ENCODE peak calls at places on chromosomes 5 and 9, in eight cellular contexts. V, E, U, X, N, Z, M and F are unnamed samples.

GRCh38 chr9:133658442-133659431 is 22.6 kb downstream of the DBH start:
- DNase-seq in V (peak; percentile 54), E (peak; percentile 23), U (peak; percentile 91), X (no peak), N (no peak), Z (peak; percentile 45), M (no peak), F (no peak)

GRCh38 chr5:76479973-76480667 is 77.0 kb downstream of the IQGAP2 start:
- DNase-seq in V (no peak), E (no peak), U (no peak), X (no peak), N (no peak), Z (peak; percentile 84), M (no peak), F (no peak)

GRCh38 chr9:79592736-79593493 is 21.1 kb downstream of the TLE4 start:
- DNase-seq in V (no peak), E (peak; percentile 51), U (no peak), X (peak; percentile 67), N (no peak), Z (no peak), M (peak; percentile 26), F (no peak)

GRCh38 chr5:98794414-98795080 is 21.1 kb downstream of the RGMB start:
- DNase-seq in V (no peak), E (no peak), U (no peak), X (no peak), N (no peak), Z (no peak), M (no peak), F (no peak)

GRCh38 chr5:173629628-173630027 is 13.2 kb upstream of the BOD1 start:
- DNase-seq in V (no peak), E (no peak), U (no peak), X (no peak), N (no peak), Z (no peak), M (no peak), F (no peak)

GRCh38 chr9:99823392-99824377 is 2.0 kb downstream of the NR4A3 start:
- DNase-seq in V (peak; percentile 39), E (peak; percentile 43), U (peak; percentile 52), X (peak; percentile 34), N (peak; percentile 60), Z (peak; percentile 39), M (peak; percentile 69), F (no peak)

GRCh38 chr5:172894767-172895166 is 60.7 kb downstream of the ERGIC1 start:
- DNase-seq in V (no peak), E (no peak), U (no peak), X (no peak), N (no peak), Z (no peak), M (no peak), F (no peak)

GRCh38 chr5:87020099-87020934 is 247.4 kb upstream of the RASA1 start:
- DNase-seq in V (peak; percentile 12), E (peak; percentile 13), U (no peak), X (peak; percentile 74), N (peak; percentile 47), Z (peak; percentile 37), M (peak; percentile 9), F (no peak)

GRCh38 chr5:96117863-96118651 is 156.4 kb upstream of the ELL2 start:
- DNase-seq in V (no peak), E (peak; percentile 75), U (no peak), X (no peak), N (no peak), Z (no peak), M (no peak), F (no peak)

GRCh38 chr9:36144322-36145206 is 8.0 kb downstream of the GLIPR2 start:
- DNase-seq in V (no peak), E (no peak), U (no peak), X (peak; percentile 87), N (no peak), Z (no peak), M (no peak), F (no peak)

GRCh38 chr9:112278152-112278551 is 55.3 kb downstream of the PTBP3 start:
- DNase-seq in V (no peak), E (no peak), U (no peak), X (no peak), N (no peak), Z (no peak), M (no peak), F (no peak)

GRCh38 chr5:35198096-35198495 is 32.2 kb downstream of the PRLR start:
- DNase-seq in V (peak; percentile 45), E (no peak), U (peak; percentile 83), X (no peak), N (peak; percentile 82), Z (peak; percentile 74), M (no peak), F (no peak)

GRCh38 chr5:35197351-35197750 is 32.9 kb downstream of the PRLR start:
- DNase-seq in V (no peak), E (no peak), U (no peak), X (no peak), N (no peak), Z (no peak), M (no peak), F (no peak)

GRCh38 chr5:35198681-35199080 is 31.6 kb downstream of the PRLR start:
- DNase-seq in V (no peak), E (no peak), U (no peak), X (no peak), N (no peak), Z (no peak), M (no peak), F (no peak)

GRCh38 chr5:35195472-35195852 is 34.8 kb downstream of the PRLR start:
- DNase-seq in V (no peak), E (no peak), U (no peak), X (no peak), N (no peak), Z (no peak), M (no peak), F (no peak)

DNA sequence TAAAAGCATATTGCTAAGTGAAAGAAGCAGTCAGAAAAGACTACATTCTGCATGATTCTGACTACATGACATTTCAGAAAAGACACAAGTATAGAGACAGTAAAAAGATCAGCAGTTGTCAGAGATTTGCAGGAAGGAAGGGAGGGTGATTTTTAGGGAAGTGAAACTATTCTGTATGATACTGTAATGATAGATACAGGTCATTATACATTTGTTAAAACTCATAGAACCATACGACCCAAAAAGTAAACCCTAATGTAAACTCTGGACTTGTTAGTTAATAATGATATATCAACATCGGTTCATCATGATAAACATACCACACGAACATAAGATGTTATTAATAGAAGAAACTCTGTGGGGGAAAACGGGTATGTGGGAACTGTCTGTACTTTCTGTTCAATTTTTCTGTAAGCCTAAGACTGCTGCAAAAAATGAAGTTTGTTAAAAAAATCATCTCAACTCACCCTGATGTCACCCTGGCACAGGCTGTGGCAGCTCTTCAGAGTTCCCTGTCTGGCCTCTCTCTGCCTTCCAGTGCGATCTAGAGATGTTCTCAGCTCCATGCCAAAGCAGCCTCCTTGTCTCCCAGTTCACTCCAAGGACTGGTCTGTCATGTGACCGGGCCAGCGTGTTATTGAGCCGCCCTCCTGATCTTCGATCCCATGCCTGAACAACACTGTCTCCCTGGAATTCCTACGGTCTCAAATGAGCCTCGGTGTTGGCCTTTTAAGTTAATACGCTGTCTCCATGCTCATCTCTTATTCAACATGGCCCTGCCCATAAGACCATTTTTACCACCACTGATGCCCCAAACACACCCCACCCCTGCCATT is 35.4 kb downstream of the PRLR start:
- DNase-seq in V (no peak), E (no peak), U (no peak), X (no peak), N (no peak), Z (peak; percentile 34), M (no peak), F (no peak)
- H3K9me3 ChIP-seq in V (no peaks in the 10 kb centered on the region), E (no peaks in the 10 kb centered on the region), U (no peaks in the 10 kb centered on the region), X (no peaks in the 10 kb centered on the region), N (no peaks in the 10 kb centered on the region), Z (no peaks in the 10 kb centered on the region), M (no peaks in the 10 kb centered on the region), F (no peaks in the 10 kb centered on the region)

DNA sequence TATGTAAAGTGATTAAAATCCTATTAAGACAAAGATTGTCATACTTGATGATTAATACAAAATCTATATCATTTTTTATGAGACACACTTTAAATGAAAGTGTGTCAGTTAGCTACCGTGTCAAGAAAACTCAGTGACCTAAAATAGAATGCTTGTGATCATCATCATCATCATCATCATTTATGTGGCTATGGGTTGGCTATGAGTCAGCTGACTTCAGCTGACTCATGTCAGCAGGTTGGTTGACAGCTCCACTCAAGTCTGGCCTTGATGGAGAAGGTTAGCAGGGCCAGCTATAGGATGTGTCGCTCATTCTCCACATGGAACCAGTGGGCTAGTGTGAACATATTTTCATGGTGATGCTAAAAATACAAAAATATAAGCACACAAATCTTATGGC is 43.8 kb upstream of the ZNF300 start:
- DNase-seq in V (no peak), E (no peak), U (no peak), X (no peak), N (no peak), Z (no peak), M (no peak), F (no peak)
- H3K9me3 ChIP-seq in V (peaks cover 57% of the 10 kb centered on the region), E (peaks cover 52% of the 10 kb centered on the region), U (peaks cover 2% of the 10 kb centered on the region), X (peaks cover 51% of the 10 kb centered on the region), N (peaks cover 72% of the 10 kb centered on the region), Z (peaks cover 43% of the 10 kb centered on the region), M (peaks cover 47% of the 10 kb centered on the region), F (no peaks in the 10 kb centered on the region)

DNA sequence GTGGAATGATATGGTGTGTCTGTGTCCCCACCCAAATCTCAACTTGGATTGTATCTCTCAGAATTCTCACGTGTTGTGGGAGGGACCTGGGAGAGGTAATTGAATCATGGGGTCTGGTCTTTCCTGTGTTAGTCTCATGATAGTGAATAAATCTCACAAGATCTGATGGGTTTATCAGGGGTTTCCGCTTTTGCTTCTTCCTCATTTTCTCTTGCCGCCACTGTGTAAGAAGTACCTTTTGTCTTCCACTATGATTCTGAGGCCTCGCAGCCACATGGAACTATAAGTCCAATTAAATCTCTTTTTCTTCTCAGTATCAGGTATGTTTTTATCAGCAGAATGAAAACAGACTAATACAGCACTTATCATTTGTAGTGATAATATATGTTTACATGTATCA is 29.5 kb upstream of the SPIN1 start:
- DNase-seq in V (no peak), E (no peak), U (no peak), X (no peak), N (no peak), Z (no peak), M (no peak), F (no peak)
- H3K9me3 ChIP-seq in V (peaks cover 5% of the 10 kb centered on the region), E (peaks cover 8% of the 10 kb centered on the region), U (no peaks in the 10 kb centered on the region), X (peaks cover 2% of the 10 kb centered on the region), N (peaks cover 4% of the 10 kb centered on the region), Z (no peaks in the 10 kb centered on the region), M (no peaks in the 10 kb centered on the region), F (no peaks in the 10 kb centered on the region)

DNA sequence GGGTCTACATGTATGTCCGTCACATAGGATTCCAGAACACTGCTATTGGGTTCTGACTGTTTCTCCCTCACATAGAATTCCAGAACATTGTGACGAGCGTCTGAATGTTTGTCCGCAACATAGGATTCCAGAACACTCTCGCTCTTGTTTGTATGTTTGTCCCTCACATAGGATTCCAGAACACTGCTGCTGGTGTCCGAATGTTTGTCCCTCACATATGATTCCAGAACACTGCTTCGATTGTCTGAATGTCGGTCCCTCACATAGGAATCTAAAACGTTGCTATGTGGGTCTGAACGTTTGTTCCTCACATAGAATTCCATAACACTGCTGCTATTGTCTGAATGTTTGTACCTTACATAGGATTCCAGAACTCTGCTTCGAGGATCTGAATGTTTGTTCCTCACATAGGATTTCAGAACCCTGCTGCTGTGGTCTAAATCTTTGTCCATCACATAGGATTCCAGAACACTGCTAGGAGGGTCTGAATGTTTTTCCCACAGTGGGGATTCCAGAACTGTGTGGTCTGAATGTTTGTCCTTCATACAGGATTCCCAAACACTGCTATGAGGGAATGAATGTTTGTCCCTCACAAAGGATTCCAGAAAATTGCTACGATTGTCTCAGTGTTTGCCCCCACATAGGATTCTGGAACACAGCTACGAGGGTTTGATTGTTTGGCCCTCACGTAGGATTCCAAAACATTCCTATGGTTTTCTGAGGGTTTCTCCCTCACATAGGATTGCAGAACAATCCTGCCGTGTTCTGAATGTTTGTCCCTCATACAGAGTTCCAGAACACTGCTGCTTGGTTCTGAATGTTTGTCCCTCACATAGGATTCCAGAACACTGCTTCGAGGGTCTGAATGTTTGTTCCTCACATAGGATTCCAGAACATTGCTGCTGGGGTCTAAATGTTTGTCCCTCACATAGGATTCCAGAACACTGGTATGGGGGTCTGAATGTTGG is 220.5 kb downstream of the FOXD4L6 start:
- DNase-seq in V (no peak), E (no peak), U (no peak), X (no peak), N (no peak), Z (no peak), M (no peak), F (no peak)
- H3K9me3 ChIP-seq in V (peaks cover 78% of the 10 kb centered on the region), E (peaks cover 12% of the 10 kb centered on the region), U (peaks cover 9% of the 10 kb centered on the region), X (peaks cover 66% of the 10 kb centered on the region), N (peaks cover 100% of the 10 kb centered on the region), Z (peaks cover 100% of the 10 kb centered on the region), M (peaks cover 84% of the 10 kb centered on the region), F (peaks cover 91% of the 10 kb centered on the region)